ENCODE peak calls at places on chromosomes 4 and X, in nine cellular contexts. F, A, N, K, Y, G, E, I and J are unnamed samples.

GRCh38 chr4:40307627-40308497 is 27.3 kb upstream of the CHRNA9 start:
- DNase-seq in Y (no peak), N (peak; percentile 61), G (peak; percentile 34), E (no peak), K (no peak), I (no peak), F (peak; percentile 46), A (no peak), J (no peak)

GRCh38 chr4:48234575-48234974 is 35.1 kb downstream of the TEC start:
- DNase-seq in A (no peak), I (no peak), G (no peak), Y (no peak), K (no peak), N (no peak), E (no peak), F (no peak), J (no peak)

GRCh38 chr4:167903291-167903721 is 189.0 kb upstream of the ANXA10 start:
- DNase-seq in I (no peak), A (no peak), F (no peak), N (no peak), Y (no peak), K (peak; percentile 40), E (peak; percentile 69), G (no peak), J (no peak)

GRCh38 chr4:84451546-84451945 is 47.5 kb downstream of the NKX6-1 start:
- DNase-seq in Y (no peak), G (no peak), N (no peak), E (peak; percentile 12), K (no peak), I (no peak), F (no peak), A (no peak), J (no peak)

GRCh38 chr4:118803253-118803652 is 32.7 kb downstream of the SEC24D start:
- DNase-seq in A (no peak), N (no peak), K (no peak), I (no peak), F (no peak), G (no peak), E (no peak), Y (no peak), J (no peak)

GRCh38 chr4:97367878-97368277 is 775.4 kb downstream of the STPG2 start:
- DNase-seq in I (peak; percentile 21), E (peak; percentile 91), F (no peak), N (no peak), G (no peak), Y (no peak), K (peak; percentile 83), A (no peak), J (no peak)

GRCh38 chrX:53594354-53594753 is 92.2 kb downstream of the HUWE1 start:
- DNase-seq in I (peak; percentile 7), E (peak; percentile 7), F (no peak), N (no peak), K (no peak), A (no peak), Y (no peak), G (no peak), J (no peak)

GRCh38 chr4:162341533-162341932 is 177.7 kb upstream of the FSTL5 start:
- DNase-seq in F (no peak), K (no peak), Y (no peak), I (no peak), A (no peak), E (no peak), N (no peak), G (no peak), J (no peak)

GRCh38 chr4:121449416-121449815 is 68.6 kb upstream of the QRFPR start:
- DNase-seq in E (no peak), G (no peak), Y (no peak), F (no peak), K (no peak), N (no peak), I (no peak), A (no peak), J (no peak)

GRCh38 chrX:25012793-25013592 is 2.8 kb downstream of the ARX start:
- DNase-seq in I (no peak), A (no peak), F (no peak), N (no peak), E (no peak), Y (no peak), G (no peak), K (peak; percentile 5), J (no peak)